ENCODE peak calls at places on chromosomes 3 and 15, in five cellular contexts. E is HS-5, Q is foreskin fibroblast, L is GM20000, R is EL. V is an unnamed sample.

GRCh38 chr3:99659032-99659431 is 20.6 kb downstream of the COL8A1 start:
- DNase-seq in E (peak), Q (peak), L (no peak), R (peak), V (peak)

GRCh38 chr3:152293607-152294006 is 24.9 kb downstream of the MBNL1 start:
- DNase-seq in E (no peak), Q (no peak), L (no peak), R (no peak), V (no peak)

GRCh38 chr3:93910085-93910484 is 63.6 kb downstream of the PROS1 start:
- DNase-seq in E (no peak), Q (peak), L (no peak), R (no peak), V (peak)

GRCh38 chr3:36730965-36731364 is 33.4 kb downstream of the DCLK3 start:
- DNase-seq in E (no peak), Q (no peak), L (no peak), R (no peak), V (no peak)

GRCh38 chr15:74873756-74874424 is 725 bp upstream of the SCAMP2 start:
- DNase-seq in E (no peak), Q (peak), L (no peak), R (peak), V (peak)

GRCh38 chr3:53269888-53270880 is 14.4 kb upstream of the TKT start:
- DNase-seq in E (peak), Q (peak), L (no peak), R (peak), V (peak)

GRCh38 chr3:9746330-9746729 is 3.4 kb upstream of the OGG1 start:
- DNase-seq in E (peak), Q (peak), L (no peak), R (peak), V (peak)

GRCh38 chr3:123343296-123344174 is 105.4 kb downstream of the ADCY5 start:
- DNase-seq in E (no peak), Q (no peak), L (no peak), R (no peak), V (no peak)

GRCh38 chr3:111668912-111669488 is 73.9 kb upstream of the ZBED2 start:
- DNase-seq in E (no peak), Q (peak), L (peak), R (peak), V (peak)

GRCh38 chr15:62625421-62626033 is 417.0 kb upstream of the TPM1 start:
- DNase-seq in E (no peak), Q (peak), L (no peak), R (peak), V (no peak)

GRCh38 chr3:149657796-149658443 is at the start of gene WWTR1:
- DNase-seq in E (peak), Q (peak), L (peak), R (peak), V (peak)

GRCh38 chr3:8990266-8991215 is 27.3 kb upstream of the RAD18 start:
- DNase-seq in E (no peak), Q (peak), L (no peak), R (peak), V (peak)

GRCh38 chr3:194832346-194833104 is 146.8 kb downstream of the FAM43A start:
- DNase-seq in E (no peak), Q (no peak), L (no peak), R (no peak), V (peak)

GRCh38 chr15:70833897-70834765 is 19.8 kb downstream of the LARP6 start:
- DNase-seq in E (no peak), Q (peak), L (no peak), R (peak), V (peak)

GRCh38 chr3:156388469-156389150 is 166.3 kb downstream of the SSR3 start:
- DNase-seq in E (peak), Q (peak), L (no peak), R (peak), V (peak)

GRCh38 chr15:96052572-96053038 is 277.9 kb upstream of the NR2F2 start:
- DNase-seq in E (no peak), Q (no peak), L (no peak), R (no peak), V (no peak)

GRCh38 chr3:98406034-98406433 is 15.6 kb downstream of the OR5K3 start:
- DNase-seq in E (no peak), Q (no peak), L (no peak), R (no peak), V (no peak)

GRCh38 chr15:70042553-70043214 is 55.0 kb downstream of the TLE3 start:
- DNase-seq in E (no peak), Q (no peak), L (no peak), R (no peak), V (no peak)

GRCh38 chr3:67016522-67017080 is 18.5 kb downstream of the KBTBD8 start:
- DNase-seq in E (no peak), Q (no peak), L (no peak), R (no peak), V (no peak)

GRCh38 chr15:97168704-97169475 is 791.6 kb upstream of the ARRDC4 start:
- DNase-seq in E (no peak), Q (no peak), L (no peak), R (no peak), V (no peak)

GRCh38 chr3:99645277-99646106 is 7.1 kb downstream of the COL8A1 start:
- DNase-seq in E (no peak), Q (peak), L (peak), R (peak), V (peak)

V was measured in cardiac fibroblast.